ENCODE peak calls at places on chromosomes 6 and 20, in seven cellular contexts. One of them, this sample, is unnamed. For H3K36me3, the result is how much of the 10 kb centered on the place peaks cover.

GRCh38 chr6:110181131-110182027 is 1.2 kb downstream of the CDC40 start:
- DNase-seq in CD8-positive, alpha-beta T cell: no peak
- DNase-seq in bronchial epithelial cell: peak
- DNase-seq in HCT116: no peak
- DNase-seq in psoas muscle: no peak
- DNase-seq in sigmoid colon: no peak
- DNase-seq in fibroblast of lung: no peak
- DNase-seq in this sample: no peak

GRCh38 chr20:41011551-41012067 is 17.0 kb upstream of the TOP1 start:
- DNase-seq in sigmoid colon: no peak
- DNase-seq in fibroblast of lung: no peak
- DNase-seq in psoas muscle: no peak
- DNase-seq in bronchial epithelial cell: peak
- DNase-seq in HCT116: no peak
- DNase-seq in CD8-positive, alpha-beta T cell: no peak
- DNase-seq in this sample: no peak

GRCh38 chr6:90078513-90079289 is 184.4 kb downstream of the GJA10 start:
- DNase-seq in CD8-positive, alpha-beta T cell: no peak
- DNase-seq in HCT116: no peak
- DNase-seq in fibroblast of lung: peak
- DNase-seq in bronchial epithelial cell: no peak
- DNase-seq in sigmoid colon: no peak
- DNase-seq in psoas muscle: no peak
- DNase-seq in this sample: no peak

GRCh38 chr6:138307816-138308727 is 69.6 kb upstream of the SMIM28 start:
- DNase-seq in HCT116: no peak
- DNase-seq in bronchial epithelial cell: no peak
- DNase-seq in psoas muscle: peak
- DNase-seq in CD8-positive, alpha-beta T cell: no peak
- DNase-seq in sigmoid colon: peak
- DNase-seq in fibroblast of lung: peak
- DNase-seq in this sample: no peak

GRCh38 chr20:34074101-34074760 is 37.8 kb downstream of the EIF2S2 start:
- DNase-seq in CD8-positive, alpha-beta T cell: no peak
- DNase-seq in sigmoid colon: peak
- DNase-seq in HCT116: no peak
- DNase-seq in fibroblast of lung: no peak
- DNase-seq in bronchial epithelial cell: peak
- DNase-seq in psoas muscle: no peak
- DNase-seq in this sample: no peak

GRCh38 chr20:8721098-8721497 is 347.8 kb upstream of the PLCB4 start:
- DNase-seq in psoas muscle: peak
- DNase-seq in HCT116: peak
- DNase-seq in CD8-positive, alpha-beta T cell: no peak
- DNase-seq in fibroblast of lung: peak
- DNase-seq in bronchial epithelial cell: peak
- DNase-seq in sigmoid colon: peak
- DNase-seq in this sample: no peak

GRCh38 chr6:155319902-155320301 is 5.6 kb upstream of the TFB1M start:
- DNase-seq in fibroblast of lung: no peak
- DNase-seq in psoas muscle: no peak
- DNase-seq in HCT116: no peak
- DNase-seq in bronchial epithelial cell: no peak
- DNase-seq in sigmoid colon: no peak
- DNase-seq in CD8-positive, alpha-beta T cell: no peak
- DNase-seq in this sample: no peak

GRCh38 chr20:58515240-58516212 is at the start of gene APCDD1L:
- DNase-seq in HCT116: no peak
- DNase-seq in fibroblast of lung: peak
- DNase-seq in CD8-positive, alpha-beta T cell: no peak
- DNase-seq in psoas muscle: no peak
- DNase-seq in sigmoid colon: peak
- DNase-seq in bronchial epithelial cell: peak
- DNase-seq in this sample: no peak

GRCh38 chr20:2341336-2341735 is 39.4 kb upstream of the TGM6 start:
- DNase-seq in CD8-positive, alpha-beta T cell: no peak
- DNase-seq in sigmoid colon: no peak
- DNase-seq in bronchial epithelial cell: no peak
- DNase-seq in psoas muscle: no peak
- DNase-seq in HCT116: no peak
- DNase-seq in fibroblast of lung: no peak
- DNase-seq in this sample: no peak

GRCh38 chr20:17679786-17680127 is 2.3 kb downstream of the RRBP1 start:
- DNase-seq in psoas muscle: no peak
- DNase-seq in CD8-positive, alpha-beta T cell: no peak
- DNase-seq in HCT116: no peak
- DNase-seq in bronchial epithelial cell: no peak
- DNase-seq in fibroblast of lung: no peak
- DNase-seq in sigmoid colon: no peak
- DNase-seq in this sample: no peak

GRCh38 chr6:67563671-67564070 is 1071.4 kb upstream of the ADGRB3 start:
- DNase-seq in fibroblast of lung: no peak
- DNase-seq in psoas muscle: no peak
- DNase-seq in bronchial epithelial cell: no peak
- DNase-seq in sigmoid colon: no peak
- DNase-seq in HCT116: no peak
- DNase-seq in CD8-positive, alpha-beta T cell: no peak
- DNase-seq in this sample: no peak

GRCh38 chr6:91816335-91816734 is 1229.5 kb upstream of the MAP3K7 start:
- DNase-seq in fibroblast of lung: no peak
- DNase-seq in bronchial epithelial cell: no peak
- DNase-seq in sigmoid colon: no peak
- DNase-seq in HCT116: no peak
- DNase-seq in psoas muscle: peak
- DNase-seq in CD8-positive, alpha-beta T cell: no peak
- DNase-seq in this sample: no peak

GRCh38 chr6:82906951-82907350 is 158.7 kb downstream of the UBE3D start:
- DNase-seq in CD8-positive, alpha-beta T cell: no peak
- DNase-seq in psoas muscle: no peak
- DNase-seq in sigmoid colon: no peak
- DNase-seq in HCT116: no peak
- DNase-seq in fibroblast of lung: peak
- DNase-seq in bronchial epithelial cell: peak
- DNase-seq in this sample: no peak

GRCh38 chr6:137076277-137077068 is 31.7 kb upstream of the IL20RA start:
- DNase-seq in bronchial epithelial cell: peak
- DNase-seq in CD8-positive, alpha-beta T cell: peak
- DNase-seq in sigmoid colon: peak
- DNase-seq in fibroblast of lung: peak
- DNase-seq in psoas muscle: peak
- DNase-seq in HCT116: peak
- DNase-seq in this sample: no peak

DNA sequence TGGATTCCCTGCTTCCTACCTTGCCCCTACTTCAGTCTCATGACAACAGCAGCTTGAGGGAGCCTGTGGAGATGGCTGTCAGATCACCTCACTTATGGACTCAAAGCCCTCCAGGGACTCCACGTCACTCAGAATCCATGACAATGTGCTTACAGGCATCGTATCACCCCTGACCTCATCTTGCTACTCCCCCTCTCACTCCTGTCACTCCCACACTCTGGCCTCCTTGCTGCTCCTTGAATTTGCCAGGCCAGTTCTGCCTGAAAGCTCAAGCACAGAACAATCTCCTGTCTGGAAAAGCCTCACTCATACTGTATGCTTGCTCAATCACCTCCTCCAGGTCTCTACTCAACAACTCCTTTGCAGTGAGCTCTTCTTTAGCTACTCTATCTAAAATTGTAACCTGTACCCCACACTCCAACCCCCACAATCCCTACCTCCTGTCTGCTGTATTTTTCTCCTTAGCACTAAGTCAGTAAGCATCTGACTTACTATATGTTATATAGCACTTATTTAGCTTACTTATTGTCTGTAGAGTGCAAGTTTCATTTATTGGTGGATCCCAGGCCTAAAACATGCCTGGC is 10.7 kb upstream of the GSTA4 start:
- DNase-seq in bronchial epithelial cell: no peak
- DNase-seq in psoas muscle: no peak
- DNase-seq in HCT116: no peak
- DNase-seq in CD8-positive, alpha-beta T cell: no peak
- DNase-seq in fibroblast of lung: no peak
- DNase-seq in sigmoid colon: no peak
- DNase-seq in this sample: no peak
- H3K36me3 ChIP-seq in bronchial epithelial cell: under half
- H3K36me3 ChIP-seq in psoas muscle: half or more
- H3K36me3 ChIP-seq in HCT116: under half
- H3K36me3 ChIP-seq in CD8-positive, alpha-beta T cell: under half
- H3K36me3 ChIP-seq in fibroblast of lung: under half
- H3K36me3 ChIP-seq in sigmoid colon: half or more
- H3K36me3 ChIP-seq in this sample: under half

GRCh38 chr6:37695273-37695672 is 2.4 kb downstream of the MDGA1 start:
- DNase-seq in bronchial epithelial cell: no peak
- DNase-seq in fibroblast of lung: no peak
- DNase-seq in sigmoid colon: no peak
- DNase-seq in HCT116: no peak
- DNase-seq in CD8-positive, alpha-beta T cell: no peak
- DNase-seq in psoas muscle: no peak
- DNase-seq in this sample: no peak
- H3K4me3 ChIP-seq in bronchial epithelial cell: no peak
- H3K4me3 ChIP-seq in fibroblast of lung: no peak
- H3K4me3 ChIP-seq in sigmoid colon: no peak
- H3K4me3 ChIP-seq in HCT116: no peak
- H3K4me3 ChIP-seq in CD8-positive, alpha-beta T cell: no peak
- H3K4me3 ChIP-seq in psoas muscle: peak
- H3K4me3 ChIP-seq in this sample: peak

GRCh38 chr6:167898673-167899311 is 72.1 kb downstream of the AFDN start:
- DNase-seq in psoas muscle: no peak
- DNase-seq in CD8-positive, alpha-beta T cell: no peak
- DNase-seq in HCT116: no peak
- DNase-seq in fibroblast of lung: peak
- DNase-seq in sigmoid colon: no peak
- DNase-seq in bronchial epithelial cell: peak
- DNase-seq in this sample: no peak
- H3K36me3 ChIP-seq in psoas muscle: under half
- H3K36me3 ChIP-seq in CD8-positive, alpha-beta T cell: under half
- H3K36me3 ChIP-seq in HCT116: under half
- H3K36me3 ChIP-seq in fibroblast of lung: under half
- H3K36me3 ChIP-seq in sigmoid colon: under half
- H3K36me3 ChIP-seq in bronchial epithelial cell: under half
- H3K36me3 ChIP-seq in this sample: under half

GRCh38 chr6:102994866-102995265 is 1601.4 kb downstream of the GRIK2 start:
- DNase-seq in HCT116: no peak
- DNase-seq in sigmoid colon: no peak
- DNase-seq in fibroblast of lung: no peak
- DNase-seq in bronchial epithelial cell: no peak
- DNase-seq in CD8-positive, alpha-beta T cell: no peak
- DNase-seq in psoas muscle: no peak
- DNase-seq in this sample: no peak

GRCh38 chr6:103002282-103002681 is 1608.8 kb downstream of the GRIK2 start:
- DNase-seq in psoas muscle: no peak
- DNase-seq in sigmoid colon: no peak
- DNase-seq in HCT116: no peak
- DNase-seq in bronchial epithelial cell: peak
- DNase-seq in fibroblast of lung: no peak
- DNase-seq in CD8-positive, alpha-beta T cell: no peak
- DNase-seq in this sample: no peak

GRCh38 chr6:102995491-102995890 is 1602.0 kb downstream of the GRIK2 start:
- DNase-seq in CD8-positive, alpha-beta T cell: no peak
- DNase-seq in fibroblast of lung: no peak
- DNase-seq in psoas muscle: no peak
- DNase-seq in bronchial epithelial cell: no peak
- DNase-seq in sigmoid colon: no peak
- DNase-seq in HCT116: no peak
- DNase-seq in this sample: no peak

GRCh38 chr6:103001724-103002123 is 1608.2 kb downstream of the GRIK2 start:
- DNase-seq in bronchial epithelial cell: no peak
- DNase-seq in sigmoid colon: no peak
- DNase-seq in HCT116: no peak
- DNase-seq in CD8-positive, alpha-beta T cell: no peak
- DNase-seq in psoas muscle: no peak
- DNase-seq in fibroblast of lung: no peak
- DNase-seq in this sample: no peak

DNA sequence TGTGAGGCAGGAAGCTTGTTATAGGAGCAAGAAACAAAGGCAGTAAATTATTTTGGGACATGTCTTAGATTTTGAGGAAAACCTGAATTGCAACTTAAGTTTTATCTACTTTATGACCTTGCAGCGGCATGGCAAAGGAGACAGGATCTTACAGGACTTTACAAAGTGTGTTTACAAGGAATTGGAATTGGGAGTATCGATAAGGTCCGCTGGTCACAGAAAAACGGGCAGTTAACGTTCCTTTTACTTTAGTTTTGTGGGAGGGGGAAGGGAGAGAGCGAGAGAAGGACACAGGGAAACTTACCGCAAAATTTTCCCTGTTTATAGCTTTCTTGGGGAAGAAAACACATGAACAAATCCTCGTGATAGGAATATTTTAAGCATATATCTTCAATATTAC is 1607.2 kb downstream of the GRIK2 start:
- DNase-seq in sigmoid colon: no peak
- DNase-seq in fibroblast of lung: no peak
- DNase-seq in HCT116: no peak
- DNase-seq in CD8-positive, alpha-beta T cell: no peak
- DNase-seq in bronchial epithelial cell: no peak
- DNase-seq in psoas muscle: no peak
- DNase-seq in this sample: no peak
- H3K4me3 ChIP-seq in sigmoid colon: no peak
- H3K4me3 ChIP-seq in fibroblast of lung: no peak
- H3K4me3 ChIP-seq in HCT116: no peak
- H3K4me3 ChIP-seq in CD8-positive, alpha-beta T cell: no peak
- H3K4me3 ChIP-seq in bronchial epithelial cell: no peak
- H3K4me3 ChIP-seq in psoas muscle: no peak
- H3K4me3 ChIP-seq in this sample: no peak

DNA sequence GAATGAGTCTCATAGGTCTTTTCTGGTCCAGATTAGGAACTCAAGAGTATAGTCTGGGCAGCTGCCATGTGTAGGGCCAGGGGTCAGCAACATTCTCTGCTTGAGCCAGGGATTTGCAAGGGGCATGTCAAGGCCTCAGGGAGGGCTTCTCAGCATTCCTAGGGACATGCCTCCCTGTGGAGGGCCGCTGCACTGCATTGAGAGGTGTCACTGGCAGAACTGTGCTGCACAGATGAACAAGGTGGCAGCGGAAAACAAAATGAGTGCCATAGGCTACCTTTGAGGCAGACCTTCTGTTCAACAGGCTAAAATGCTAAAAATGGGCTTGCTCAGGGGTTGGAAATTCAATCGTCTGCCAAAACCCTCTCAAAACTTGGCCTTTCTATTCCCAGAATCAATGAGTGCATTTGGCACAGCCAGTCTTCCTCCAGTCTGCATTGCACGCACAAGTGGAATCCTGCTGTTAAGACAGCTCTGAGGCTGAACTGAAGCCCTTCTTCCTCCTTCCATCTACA is 51.6 kb upstream of the SRPK1 start:
- DNase-seq in bronchial epithelial cell: no peak
- DNase-seq in HCT116: no peak
- DNase-seq in CD8-positive, alpha-beta T cell: no peak
- DNase-seq in psoas muscle: no peak
- DNase-seq in fibroblast of lung: no peak
- DNase-seq in sigmoid colon: no peak
- DNase-seq in this sample: no peak
- H3K36me3 ChIP-seq in bronchial epithelial cell: under half
- H3K36me3 ChIP-seq in HCT116: under half
- H3K36me3 ChIP-seq in CD8-positive, alpha-beta T cell: under half
- H3K36me3 ChIP-seq in psoas muscle: under half
- H3K36me3 ChIP-seq in fibroblast of lung: under half
- H3K36me3 ChIP-seq in sigmoid colon: under half
- H3K36me3 ChIP-seq in this sample: under half

This sample was measured in esophagus squamous epithelium.